ENCODE peak calls at places on chromosomes 3 and 15, in five cellular contexts. A is iris pigment epithelial cell; G is tibial nerve; Y is erythroblast; N is activated CD4-positive, alpha-beta memory T cell treated with anti-CD3 and anti-CD28 coated beads, Interleukin-2, amount 10 ng/mL, durations not matched to agents 7 days and 5 days. M is an unnamed sample.

GRCh38 chr3:195750797-195751520 is 30.2 kb downstream of the MUC20 start:
- DNase-seq in G (no peak), Y (no peak), A (no peak), N (no peak), M (peak; percentile 64)

GRCh38 chr3:45551214-45552010 is 43.1 kb upstream of the LIMD1 start:
- DNase-seq in A (peak; percentile 98), Y (peak; percentile 95), G (peak; percentile 56), N (no peak), M (peak; percentile 63)

GRCh38 chr3:120169407-120169806 is 75.2 kb upstream of the GSK3B start:
- DNase-seq in G (no peak), Y (no peak), N (no peak), A (no peak), M (no peak)

GRCh38 chr3:23805228-23805880 is 401 bp upstream of the UBE2E1 start:
- DNase-seq in A (no peak), G (no peak), Y (no peak), N (no peak), M (no peak)

GRCh38 chr3:121739902-121740301 is 9.6 kb downstream of the GOLGB1 start:
- DNase-seq in G (no peak), N (no peak), A (no peak), Y (no peak), M (no peak)

GRCh38 chr3:49466047-49466446 is 4.0 kb upstream of the DAG1 start:
- DNase-seq in N (no peak), G (no peak), A (no peak), Y (peak; percentile 42), M (no peak)

GRCh38 chr3:63279442-63279841 is 1.3 kb downstream of the SYNPR start:
- DNase-seq in Y (no peak), G (no peak), A (no peak), N (no peak), M (no peak)

GRCh38 chr15:67722418-67722817 is 102.9 kb upstream of the SKOR1 start:
- DNase-seq in N (no peak), Y (no peak), G (no peak), A (no peak), M (no peak)

GRCh38 chr3:46466871-46467403 is 2.2 kb upstream of the LTF start:
- DNase-seq in G (no peak), A (no peak), Y (no peak), N (peak; percentile 6), M (no peak)

GRCh38 chr3:22189616-22190015 is 438.6 kb upstream of the ZNF385D start:
- DNase-seq in G (no peak), A (no peak), Y (no peak), N (no peak), M (no peak)

GRCh38 chr15:25378501-25378901 is 60.3 kb downstream of the UBE3A start:
- DNase-seq in G (no peak), N (no peak), A (peak; percentile 16), Y (peak; percentile 34), M (no peak)

GRCh38 chr15:23532019-23532418 is 33.5 kb upstream of the MKRN3 start:
- DNase-seq in N (no peak), A (peak; percentile 46), G (no peak), Y (no peak), M (no peak)

GRCh38 chr15:57640935-57641682 is 49.4 kb downstream of the MYZAP start:
- DNase-seq in A (peak; percentile 56), G (no peak), N (no peak), Y (peak; percentile 14), M (no peak)

GRCh38 chr15:33152502-33153109 is 41.9 kb downstream of the FMN1 start:
- DNase-seq in A (peak; percentile 24), G (no peak), Y (no peak), N (no peak), M (no peak)

GRCh38 chr15:44207643-44208042 is 12.6 kb upstream of the FRMD5 start:
- DNase-seq in N (no peak), Y (no peak), G (no peak), A (peak; percentile 60), M (no peak)

GRCh38 chr3:146536681-146537080 is 7.7 kb downstream of the PLSCR1 start:
- DNase-seq in G (no peak), A (peak; percentile 45), N (no peak), Y (no peak), M (no peak)

GRCh38 chr3:140898340-140899180 is 43.1 kb upstream of the SLC25A36 start:
- DNase-seq in Y (peak; percentile 28), G (peak; percentile 48), N (no peak), A (peak; percentile 91), M (no peak)

GRCh38 chr3:4752201-4753072 is 226.8 kb upstream of the BHLHE40 start:
- DNase-seq in N (no peak), G (no peak), A (peak; percentile 73), Y (no peak), M (no peak)

GRCh38 chr3:58996730-58997129 is 53.1 kb downstream of the CFAP20DC start:
- DNase-seq in G (no peak), Y (no peak), N (no peak), A (no peak), M (no peak)

GRCh38 chr3:112671930-112672715 is 31.2 kb upstream of the CCDC80 start:
- DNase-seq in Y (no peak), A (peak; percentile 95), G (no peak), N (no peak), M (no peak)

GRCh38 chr3:42653560-42654330 is at the start of gene ZBTB47:
- DNase-seq in G (peak; percentile 64), N (no peak), A (peak; percentile 41), Y (no peak), M (no peak)

GRCh38 chr3:33426068-33426467 is 14.1 kb downstream of the UBP1 start:
- DNase-seq in N (no peak), A (no peak), G (no peak), Y (no peak), M (no peak)

GRCh38 chr15:52112203-52112750 is 298 bp downstream of the BCL2L10 start:
- DNase-seq in G (no peak), Y (peak; percentile 24), A (no peak), N (peak; percentile 41), M (no peak)

GRCh38 chr3:171971919-171972526 is 67.4 kb upstream of the FNDC3B start:
- DNase-seq in A (peak; percentile 71), Y (no peak), G (no peak), N (no peak), M (no peak)

GRCh38 chr3:56398659-56399058 is 69.6 kb downstream of the ERC2 start:
- DNase-seq in G (no peak), Y (no peak), N (no peak), A (no peak), M (no peak)

GRCh38 chr15:73331991-73332925 is 36.5 kb downstream of the HCN4 start:
- DNase-seq in A (no peak), Y (no peak), G (no peak), N (no peak), M (no peak)

GRCh38 chr3:64484289-64484992 is 203.4 kb downstream of the ADAMTS9 start:
- DNase-seq in N (peak; percentile 69), A (peak; percentile 76), G (peak; percentile 86), Y (peak; percentile 56), M (peak; percentile 92)

GRCh38 chr3:85164446-85164845 is 205.7 kb downstream of the CADM2 start:
- DNase-seq in Y (no peak), A (no peak), N (no peak), G (no peak), M (no peak)

GRCh38 chr15:38554354-38554753 is 10.3 kb downstream of the RASGRP1 start:
- DNase-seq in G (no peak), N (no peak), Y (no peak), A (peak; percentile 55), M (no peak)

GRCh38 chr15:75844629-75845390 is 1.6 kb downstream of the UBE2Q2 start:
- DNase-seq in N (peak; percentile 24), A (no peak), Y (peak; percentile 30), G (no peak), M (no peak)

GRCh38 chr15:25230442-25230841 is 208.4 kb downstream of the UBE3A start:
- DNase-seq in N (no peak), G (no peak), A (no peak), Y (no peak), M (no peak)

GRCh38 chr3:119360046-119360445 is 65.9 kb downstream of the ARHGAP31 start:
- DNase-seq in Y (no peak), A (no peak), G (no peak), N (no peak), M (no peak)

GRCh38 chr3:116445291-116445841 is at the start of gene LSAMP:
- DNase-seq in A (no peak), N (no peak), Y (no peak), G (no peak), M (peak; percentile 63)

GRCh38 chr3:128878556-128879124 is 780 bp upstream of the ACAD9 start:
- DNase-seq in N (peak; percentile 35), A (peak; percentile 80), Y (peak; percentile 77), G (peak; percentile 26), M (no peak)

GRCh38 chr3:193830791-193831191 is 237.8 kb downstream of the OPA1 start:
- DNase-seq in N (no peak), A (no peak), Y (no peak), G (no peak), M (no peak)

GRCh38 chr15:51349156-51349844 is 7.8 kb downstream of the GLDN start:
- DNase-seq in Y (no peak), A (no peak), N (no peak), G (no peak), M (no peak)

GRCh38 chr3:126352476-126353454 is 4.4 kb downstream of the KLF15 start:
- DNase-seq in A (peak; percentile 56), Y (no peak), G (peak; percentile 45), N (no peak), M (no peak)

M was measured in posterior cingulate gyrus.